ENCODE peak calls at places on chromosomes 11 and 22, in four cellular contexts. S, O, H and V are unnamed samples.

GRCh38 chr11:115665345-115665901 is 161.2 kb upstream of the CADM1 start:
- DNase-seq in H (peak), O (no peak), S (no peak), V (no peak)

GRCh38 chr11:128892866-128893565 is 1.9 kb downstream of the KCNJ5 start:
- DNase-seq in S (no peak), H (peak), O (no peak), V (no peak)

GRCh38 chr11:133834399-133835257 is 10.7 kb downstream of the SPATA19 start:
- DNase-seq in H (no peak), S (no peak), O (no peak), V (peak)

GRCh38 chr11:47177229-47177845 is 658 bp upstream of the ARFGAP2 start:
- DNase-seq in H (peak), O (peak), S (peak), V (peak)

GRCh38 chr22:33807465-33807864 is 112.8 kb downstream of the LARGE1 start:
- DNase-seq in O (no peak), H (no peak), S (no peak), V (no peak)

GRCh38 chr11:113484223-113484622 is 9.0 kb upstream of the DRD2 start:
- DNase-seq in S (no peak), O (no peak), H (no peak), V (no peak)

GRCh38 chr11:746289-747175 is 732 bp upstream of the TALDO1 start:
- DNase-seq in H (peak), O (no peak), S (peak), V (no peak)

GRCh38 chr11:67289651-67290479 is 762 bp downstream of the ANKRD13D start:
- DNase-seq in S (peak), H (peak), O (no peak), V (peak)

GRCh38 chr11:118232659-118233058 is 7.8 kb upstream of the JAML start:
- DNase-seq in H (no peak), S (peak), O (no peak), V (no peak)

GRCh38 chr22:29936186-29936585 is 53.2 kb downstream of the MTMR3 start:
- DNase-seq in S (no peak), O (no peak), H (no peak), V (peak)

GRCh38 chr11:119363874-119364590 is 17.5 kb downstream of the USP2 start:
- DNase-seq in S (peak), H (peak), O (no peak), V (peak)

DNA sequence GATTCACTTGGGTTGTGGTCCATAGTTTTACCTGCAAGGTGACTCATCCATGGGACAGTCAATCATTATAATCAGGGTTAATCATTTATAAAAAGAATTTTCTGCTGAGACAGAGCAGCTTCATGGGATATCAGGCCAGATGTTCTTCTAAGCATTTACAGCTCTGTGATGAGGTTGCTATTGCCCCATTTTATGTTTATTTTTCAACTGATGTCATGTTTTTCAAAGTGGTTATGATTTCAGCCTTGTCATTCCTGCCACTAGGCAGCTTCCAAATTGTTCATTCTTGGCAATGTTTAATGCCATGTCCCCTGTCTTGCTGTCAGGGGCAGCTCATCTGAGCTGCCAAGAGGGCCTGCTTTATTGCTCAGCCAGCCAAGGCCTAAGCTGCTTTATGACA is 35.9 kb upstream of the ZBED5 start:
- DNase-seq in H (no peak), S (peak), O (no peak), V (no peak)
- TF ChIP-seq CTCF in H (peak), S (peak), O (peak), V (no peak)

GRCh38 chr22:21603973-21604372 is 25.8 kb downstream of the YDJC start:
- DNase-seq in O (no peak), S (no peak), H (no peak), V (no peak)

GRCh38 chr22:21598302-21598701 is 30.8 kb downstream of the UBE2L3 start:
- DNase-seq in O (no peak), S (no peak), H (no peak), V (no peak)

GRCh38 chr22:21602579-21602978 is 27.2 kb downstream of the YDJC start:
- DNase-seq in S (no peak), H (no peak), O (no peak), V (no peak)

GRCh38 chr22:21594865-21595452 is 27.4 kb downstream of the UBE2L3 start:
- DNase-seq in S (no peak), O (no peak), H (no peak), V (no peak)

DNA sequence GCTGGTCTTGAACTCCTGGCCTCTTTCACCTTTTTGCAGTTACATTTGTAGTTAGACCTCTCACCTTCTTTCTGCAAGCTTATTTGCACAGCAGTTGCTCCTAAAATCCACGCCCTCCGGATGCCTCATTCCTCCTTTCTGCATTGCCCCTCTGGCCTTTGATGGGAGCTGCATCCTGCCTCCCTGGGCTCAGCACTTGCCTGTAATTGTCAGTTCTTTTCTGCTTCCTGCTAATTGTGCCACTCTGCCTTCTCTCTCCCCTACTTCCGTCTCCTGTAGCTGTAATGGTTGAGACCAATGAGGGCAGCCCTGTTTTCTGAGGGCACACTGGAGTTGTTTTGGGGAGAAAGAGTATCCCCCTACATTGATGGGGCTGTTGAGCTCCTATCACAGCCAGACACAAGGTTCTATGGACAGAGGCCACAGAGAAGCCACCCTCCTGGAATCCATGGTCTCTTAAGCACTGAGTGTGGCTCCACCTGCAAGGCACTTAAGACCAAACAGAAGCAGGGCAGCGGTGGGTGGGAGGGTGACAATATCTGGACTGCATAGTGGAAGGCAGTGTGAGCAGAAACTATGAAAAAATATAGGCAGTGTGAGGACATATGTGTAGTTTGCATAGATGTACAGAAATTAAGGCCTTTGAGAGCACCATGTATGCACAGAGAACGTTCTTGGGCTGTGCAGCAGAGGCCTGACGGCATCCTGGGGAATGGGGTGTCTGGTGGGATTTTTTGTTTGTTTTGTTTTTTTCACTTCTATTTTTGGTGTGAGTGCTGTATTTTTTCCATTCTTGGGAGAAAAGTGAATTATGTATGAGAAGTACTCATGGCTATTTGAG is 30.5 kb downstream of the YDJC start:
- DNase-seq in O (no peak), S (no peak), H (no peak), V (no peak)
- H3K27ac ChIP-seq in O (no peak), S (no peak), H (no peak), V (no peak)

GRCh38 chr22:49962751-49963646 is 2.4 kb downstream of the PIM3 start:
- DNase-seq in S (no peak), O (no peak), H (peak), V (no peak)

GRCh38 chr22:49960967-49961600 is 512 bp downstream of the PIM3 start:
- DNase-seq in O (no peak), H (peak), S (peak), V (peak)

GRCh38 chr22:49961601-49962011 is 1.0 kb downstream of the PIM3 start:
- DNase-seq in S (no peak), O (no peak), H (no peak), V (peak)

GRCh38 chr22:49963647-49964026 is 3.1 kb downstream of the PIM3 start:
- DNase-seq in O (no peak), H (peak), S (no peak), V (no peak)

DNA sequence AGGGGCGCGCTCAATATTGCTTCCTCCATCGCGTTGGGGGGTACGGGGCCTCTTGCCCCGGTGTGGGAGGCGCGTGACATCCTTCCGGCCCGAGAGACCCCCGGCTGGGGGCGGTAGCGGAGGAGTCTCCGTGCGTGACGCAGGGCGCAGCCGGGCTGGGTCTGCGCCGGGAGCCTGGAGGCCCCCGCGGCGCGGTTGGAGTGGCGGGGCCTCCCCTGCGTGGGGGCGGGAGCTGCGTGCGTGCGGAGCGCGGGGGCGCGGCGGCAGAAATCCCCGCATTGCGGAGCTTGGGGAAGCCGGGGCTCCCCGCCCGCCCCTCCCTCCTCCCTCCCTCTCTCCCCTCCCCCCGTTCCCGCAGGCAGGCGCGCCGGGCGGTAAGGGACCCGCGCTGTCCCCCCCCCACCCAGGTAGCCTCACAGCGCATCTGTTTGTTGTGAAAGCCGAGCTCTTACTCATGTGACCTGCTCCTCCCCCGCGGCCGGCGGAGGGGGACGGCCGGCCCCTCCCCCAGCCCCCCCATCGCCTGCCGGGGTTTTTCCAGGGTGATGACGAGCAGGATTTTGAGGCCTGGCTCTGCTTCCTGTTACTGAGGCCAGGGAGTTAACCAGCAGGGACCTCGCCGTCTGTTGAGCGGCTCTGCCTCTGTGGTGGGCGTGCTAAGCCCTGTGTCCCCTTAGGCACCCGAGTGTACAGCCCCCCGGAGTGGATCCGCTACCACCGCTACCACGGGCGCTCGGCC is 1.6 kb downstream of the PIM3 start:
- DNase-seq in S (peak), H (peak), O (peak), V (peak)
- TF ChIP-seq CTCF in S (no peak), H (no peak), O (no peak), V (no peak)

GRCh38 chr11:122178795-122179194 is 62.8 kb upstream of the BLID start:
- DNase-seq in H (no peak), S (peak), O (no peak), V (peak)

GRCh38 chr11:122180435-122180834 is 64.4 kb upstream of the BLID start:
- DNase-seq in O (peak), H (no peak), S (peak), V (peak)

GRCh38 chr11:122181372-122181771 is 65.4 kb upstream of the BLID start:
- DNase-seq in O (no peak), S (no peak), H (no peak), V (peak)

GRCh38 chr11:122181893-122182292 is 65.9 kb upstream of the BLID start:
- DNase-seq in S (peak), O (no peak), H (no peak), V (peak)

GRCh38 chr11:122179966-122180365 is 64.0 kb upstream of the BLID start:
- DNase-seq in S (no peak), O (no peak), H (no peak), V (no peak)
- H3K27ac ChIP-seq in S (peak), O (peak), H (peak), V (peak)

DNA sequence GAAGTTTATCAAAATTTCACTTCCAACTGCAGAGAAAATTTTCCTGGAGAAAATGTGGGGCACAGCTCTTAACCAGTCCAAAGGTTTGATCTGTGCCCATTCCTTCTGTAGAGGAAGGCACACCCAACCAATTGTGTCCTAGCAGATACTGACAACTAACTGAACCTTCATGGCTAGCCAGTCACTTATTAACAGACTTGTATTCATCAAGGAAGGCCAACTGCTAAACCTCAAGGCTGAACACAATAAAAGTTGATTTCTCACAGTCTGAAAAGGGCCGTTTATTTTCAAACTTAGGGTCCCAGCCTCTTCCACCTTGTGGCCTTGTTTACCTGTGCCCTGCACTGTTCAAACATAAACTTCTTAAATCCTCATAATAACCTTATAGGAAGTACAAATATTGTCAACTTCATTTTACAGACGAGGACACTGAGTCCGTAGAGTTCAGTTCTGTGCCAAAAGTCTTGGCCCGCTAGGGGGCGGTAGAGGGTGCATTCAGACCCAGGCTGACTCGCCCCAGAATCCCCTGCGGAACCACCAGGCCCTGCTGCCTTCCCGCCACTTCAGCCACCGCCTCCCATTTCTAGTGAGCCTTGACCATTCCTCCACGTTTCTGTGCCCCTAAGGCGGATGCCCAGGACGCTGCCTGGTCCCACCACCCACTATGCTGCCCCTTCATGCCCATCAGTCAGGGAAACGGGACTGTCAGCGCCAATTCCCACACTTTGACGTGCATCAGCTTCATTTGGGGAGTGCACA is 19.3 kb downstream of the SYT13 start:
- DNase-seq in O (no peak), H (no peak), S (no peak), V (no peak)
- TF ChIP-seq CTCF in O (no peak), H (peak), S (peak), V (peak)

GRCh38 chr22:35749808-35750207 is 32.1 kb downstream of the APOL5 start:
- DNase-seq in H (no peak), S (no peak), O (no peak), V (no peak)
- H3K27ac ChIP-seq in H (no peak), S (no peak), O (no peak), V (no peak)